ENCODE peak calls at places on chromosomes 13 and 19, in eight cellular contexts. E is spleen, X is ovary, R is mammary epithelial cell, C is psoas muscle, K is transverse colon, N is body of pancreas, M is substantia nigra. B is an unnamed sample.

GRCh38 chr19:28641395-28641794 is 571.6 kb downstream of the UQCRFS1 start:
- DNase-seq in E (no peak), X (no peak), R (no peak), C (no peak), K (no peak), N (no peak), M (no peak), B (no peak)

GRCh38 chr13:73403362-73404150 is 344.8 kb downstream of the KLF5 start:
- DNase-seq in E (no peak), X (no peak), R (no peak), C (no peak), K (no peak), N (no peak), M (no peak), B (no peak)

GRCh38 chr13:64305246-64305645 is 2889.6 kb upstream of the PCDH20 start:
- DNase-seq in E (no peak), X (no peak), R (no peak), C (no peak), K (no peak), N (no peak), M (no peak), B (no peak)

GRCh38 chr19:55116232-55117062 is 990 bp downstream of the PPP1R12C start:
- DNase-seq in E (peak), X (peak), R (peak), C (peak), K (peak), N (peak), M (peak), B (no peak)

GRCh38 chr13:110301606-110302131 is 5.3 kb downstream of the COL4A1 start:
- DNase-seq in E (no peak), X (no peak), R (no peak), C (no peak), K (no peak), N (no peak), M (no peak), B (peak)

GRCh38 chr19:50496189-50497029 is 14.6 kb downstream of the JOSD2 start:
- DNase-seq in E (peak), X (no peak), R (no peak), C (peak), K (no peak), N (peak), M (peak), B (no peak)

GRCh38 chr19:43711751-43712355 is 4.0 kb upstream of the IRGC start:
- DNase-seq in E (no peak), X (no peak), R (peak), C (no peak), K (peak), N (no peak), M (no peak), B (no peak)

GRCh38 chr19:29015569-29015968 is 197.4 kb downstream of the UQCRFS1 start:
- DNase-seq in E (no peak), X (no peak), R (no peak), C (no peak), K (no peak), N (no peak), M (no peak), B (no peak)

GRCh38 chr13:30659980-30660379 is 42.3 kb downstream of the USPL1 start:
- DNase-seq in E (peak), X (no peak), R (peak), C (no peak), K (no peak), N (no peak), M (no peak), B (no peak)

GRCh38 chr19:11673608-11674041 is 65.1 kb downstream of the ZNF823 start:
- DNase-seq in E (peak), X (peak), R (no peak), C (peak), K (peak), N (peak), M (peak), B (no peak)

GRCh38 chr13:98927954-98928927 is 49.6 kb downstream of the DOCK9 start:
- DNase-seq in E (no peak), X (peak), R (no peak), C (no peak), K (no peak), N (no peak), M (no peak), B (peak)

GRCh38 chr19:41426952-41427646 is at the start of gene B3GNT8:
- DNase-seq in E (peak), X (peak), R (peak), C (peak), K (peak), N (peak), M (no peak), B (peak)

GRCh38 chr13:111927181-111927540 is 139.8 kb upstream of the SOX1 start:
- DNase-seq in E (peak), X (no peak), R (no peak), C (no peak), K (no peak), N (no peak), M (no peak), B (no peak)

GRCh38 chr13:81929988-81930387 is 1589.1 kb upstream of the SPRY2 start:
- DNase-seq in E (no peak), X (no peak), R (peak), C (no peak), K (no peak), N (no peak), M (no peak), B (no peak)

GRCh38 chr19:18131841-18132596 is 20.9 kb upstream of the PIK3R2 start:
- DNase-seq in E (no peak), X (no peak), R (no peak), C (no peak), K (no peak), N (no peak), M (no peak), B (no peak)

GRCh38 chr19:53962887-53963435 is at the start of gene CACNG8:
- DNase-seq in E (no peak), X (no peak), R (no peak), C (no peak), K (no peak), N (no peak), M (no peak), B (no peak)

GRCh38 chr13:74761794-74762193 is 627.6 kb upstream of the KLF12 start:
- DNase-seq in E (no peak), X (no peak), R (no peak), C (no peak), K (no peak), N (no peak), M (no peak), B (no peak)

GRCh38 chr13:39603424-39603947 is 493 bp upstream of the LHFPL6 start:
- DNase-seq in E (no peak), X (peak), R (no peak), C (no peak), K (peak), N (no peak), M (no peak), B (no peak)

GRCh38 chr13:24071423-24072075 is 89.0 kb upstream of the SPATA13 start:
- DNase-seq in E (no peak), X (no peak), R (peak), C (no peak), K (no peak), N (no peak), M (no peak), B (no peak)

GRCh38 chr19:9913237-9914000 is 22.9 kb downstream of the OLFM2 start:
- DNase-seq in E (peak), X (no peak), R (no peak), C (no peak), K (peak), N (peak), M (no peak), B (no peak)

GRCh38 chr13:41032646-41033396 is 13.7 kb upstream of the ELF1 start:
- DNase-seq in E (no peak), X (no peak), R (no peak), C (no peak), K (no peak), N (no peak), M (no peak), B (no peak)

GRCh38 chr19:10211071-10211470 is 16.3 kb upstream of the DNMT1 start:
- DNase-seq in E (no peak), X (no peak), R (no peak), C (no peak), K (no peak), N (no peak), M (no peak), B (no peak)

GRCh38 chr19:2977001-2977685 is at the start of gene TLE6:
- DNase-seq in E (peak), X (peak), R (peak), C (peak), K (peak), N (peak), M (peak), B (peak)

GRCh38 chr19:2977686-2978466 is 512 bp downstream of the TLE6 start:
- DNase-seq in E (peak), X (no peak), R (no peak), C (no peak), K (no peak), N (peak), M (no peak), B (no peak)

GRCh38 chr19:2978467-2978767 is 1.1 kb downstream of the TLE6 start:
- DNase-seq in E (no peak), X (no peak), R (no peak), C (no peak), K (no peak), N (no peak), M (no peak), B (no peak)

GRCh38 chr19:2974342-2974932 is 2.9 kb upstream of the TLE6 start:
- DNase-seq in E (no peak), X (peak), R (no peak), C (no peak), K (no peak), N (no peak), M (no peak), B (no peak)

DNA sequence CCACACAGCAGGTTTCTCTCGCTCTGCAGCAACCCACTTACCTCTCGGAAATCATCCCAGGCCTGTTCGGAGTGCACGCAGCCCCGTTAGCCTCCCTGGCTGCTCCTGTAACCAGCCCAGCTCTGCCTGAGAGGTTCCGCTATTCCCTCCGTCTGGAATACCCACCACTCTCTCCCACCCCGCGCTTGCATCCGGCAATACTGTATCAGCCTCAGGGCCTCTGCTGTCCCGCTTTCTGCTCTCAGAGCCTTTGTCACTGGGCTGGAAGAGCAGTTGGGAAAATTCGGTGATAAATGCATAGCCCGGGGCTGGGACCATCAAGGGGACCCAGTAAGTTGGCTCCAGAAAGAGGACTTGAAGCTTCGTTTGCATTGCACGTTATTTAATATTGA is 759 bp upstream of the TLE6 start:
- DNase-seq in E (no peak), X (no peak), R (no peak), C (no peak), K (no peak), N (no peak), M (no peak), B (no peak)
- H3K27ac ChIP-seq in E (peak), X (no peak), R (no peak), C (peak), K (peak), N (no peak), M (no peak), B (no peak)

GRCh38 chr13:114105351-114106225 is 26.8 kb downstream of the RASA3 start:
- DNase-seq in E (peak), X (peak), R (no peak), C (peak), K (peak), N (no peak), M (no peak), B (no peak)
- H3K27ac ChIP-seq in E (peak), X (no peak), R (no peak), C (peak), K (peak), N (no peak), M (no peak), B (peak)

GRCh38 chr13:48493851-48494250 is 39.0 kb downstream of the RCBTB2 start:
- DNase-seq in E (no peak), X (no peak), R (peak), C (no peak), K (no peak), N (no peak), M (no peak), B (no peak)
- H3K27ac ChIP-seq in E (peak), X (no peak), R (peak), C (peak), K (no peak), N (no peak), M (peak), B (no peak)

GRCh38 chr19:2811735-2812413 is 7.8 kb upstream of the ZNF554 start:
- DNase-seq in E (no peak), X (no peak), R (no peak), C (no peak), K (peak), N (no peak), M (no peak), B (no peak)
- H3K27ac ChIP-seq in E (no peak), X (no peak), R (no peak), C (no peak), K (peak), N (no peak), M (no peak), B (no peak)

GRCh38 chr19:344625-345319 is at the start of gene MIER2:
- DNase-seq in E (peak), X (peak), R (peak), C (peak), K (peak), N (peak), M (peak), B (peak)
- H3K27ac ChIP-seq in E (peak), X (no peak), R (peak), C (peak), K (peak), N (peak), M (peak), B (peak)